ENCODE peak calls at places on chromosomes 13 and 19, in four cellular contexts. G is right lobe of liver, I is uterus, D is A549. Y is an unnamed sample.

GRCh38 chr19:38229585-38230073 is 5.6 kb upstream of the DPF1 start:
- DNase-seq in I (peak), D (peak), G (no peak), Y (no peak)

GRCh38 chr19:30227071-30227621 is 145.0 kb upstream of the ZNF536 start:
- DNase-seq in D (peak), G (no peak), I (no peak), Y (peak)

GRCh38 chr13:98033277-98034247 is 80.1 kb downstream of the IPO5 start:
- DNase-seq in I (peak), D (peak), G (no peak), Y (no peak)

GRCh38 chr19:6551607-6552450 is 21.0 kb downstream of the TNFSF9 start:
- DNase-seq in G (no peak), D (peak), I (no peak), Y (no peak)

GRCh38 chr13:113171250-113172125 is 13.0 kb downstream of the PROZ start:
- DNase-seq in D (no peak), G (no peak), I (no peak), Y (no peak)

GRCh38 chr13:33367931-33368330 is 82.4 kb upstream of the STARD13 start:
- DNase-seq in I (no peak), D (no peak), G (no peak), Y (no peak)

GRCh38 chr13:34129422-34129821 is 311.5 kb downstream of the RFC3 start:
- DNase-seq in I (no peak), G (no peak), D (no peak), Y (no peak)

GRCh38 chr13:20383058-20383457 is 142.6 kb downstream of the CRYL1 start:
- DNase-seq in D (no peak), G (no peak), I (no peak), Y (no peak)

GRCh38 chr13:46178143-46178542 is 3.8 kb downstream of the LCP1 start:
- DNase-seq in D (no peak), G (no peak), I (no peak), Y (no peak)

GRCh38 chr13:44362394-44363040 is 11.1 kb upstream of the SERP2 start:
- DNase-seq in G (no peak), D (no peak), I (no peak), Y (no peak)

GRCh38 chr13:61664821-61665705 is 249.4 kb upstream of the PCDH20 start:
- DNase-seq in G (peak), D (no peak), I (no peak), Y (no peak)

GRCh38 chr19:39236527-39236926 is 8.3 kb downstream of the IFNL3 start:
- DNase-seq in I (no peak), G (no peak), D (no peak), Y (no peak)

GRCh38 chr13:95212962-95213850 is 88.0 kb downstream of the ABCC4 start:
- DNase-seq in D (no peak), I (no peak), G (no peak), Y (no peak)

GRCh38 chr19:10104665-10105221 is 1.4 kb upstream of the PPAN start:
- DNase-seq in D (no peak), G (no peak), I (no peak), Y (no peak)

GRCh38 chr13:100196380-100196779 is 107.5 kb downstream of the PCCA start:
- DNase-seq in I (no peak), G (no peak), D (no peak), Y (no peak)

GRCh38 chr19:51884713-51885112 is 3.0 kb downstream of the ZNF577 start:
- DNase-seq in G (no peak), I (no peak), D (no peak), Y (no peak)

GRCh38 chr19:56538761-56539263 is at the start of gene ZFP28:
- DNase-seq in G (peak), D (no peak), I (peak), Y (no peak)

GRCh38 chr19:40503300-40503699 is 36.5 kb downstream of the SPTBN4 start:
- DNase-seq in G (no peak), I (no peak), D (no peak), Y (no peak)

GRCh38 chr13:39656325-39656677 is 839 bp downstream of the COG6 start:
- DNase-seq in D (no peak), I (no peak), G (no peak), Y (no peak)

GRCh38 chr19:19270749-19271571 is 2.1 kb downstream of the TM6SF2 start:
- DNase-seq in D (no peak), G (no peak), I (no peak), Y (no peak)

GRCh38 chr13:19156013-19156825 is 25.4 kb downstream of the TUBA3C start:
- DNase-seq in I (no peak), D (no peak), G (no peak), Y (peak)

GRCh38 chr13:42048625-42049453 is at the start of gene DGKH:
- DNase-seq in I (peak), D (peak), G (peak), Y (peak)

GRCh38 chr13:28282451-28282850 is 144.1 kb downstream of the PAN3 start:
- DNase-seq in D (no peak), I (no peak), G (no peak), Y (no peak)

GRCh38 chr13:98947925-98948324 is 29.9 kb downstream of the DOCK9 start:
- DNase-seq in I (no peak), G (no peak), D (no peak), Y (no peak)

GRCh38 chr19:32652893-32653625 is 21.9 kb downstream of the ANKRD27 start:
- DNase-seq in G (peak), D (no peak), I (peak), Y (peak)

GRCh38 chr13:66992183-66992582 is 238.0 kb downstream of the PCDH9 start:
- DNase-seq in D (no peak), I (no peak), G (no peak), Y (no peak)

GRCh38 chr19:47541507-47541906 is 26.6 kb upstream of the NAPA start:
- DNase-seq in G (no peak), D (no peak), I (no peak), Y (no peak)

GRCh38 chr19:39539165-39539518 is 819 bp downstream of the EID2 start:
- DNase-seq in G (no peak), I (no peak), D (peak), Y (no peak)

GRCh38 chr19:20969898-20970297 is 46.8 kb downstream of the ZNF85 start:
- DNase-seq in I (no peak), D (no peak), G (no peak), Y (no peak)

GRCh38 chr13:79490326-79490725 is 9.4 kb downstream of the NDFIP2 start:
- DNase-seq in G (no peak), I (no peak), D (no peak), Y (no peak)

GRCh38 chr19:46746281-46746965 is at the start of gene STRN4:
- DNase-seq in D (peak), I (peak), G (no peak), Y (no peak)

GRCh38 chr13:21518617-21519144 is 59.6 kb upstream of the ZDHHC20 start:
- DNase-seq in D (no peak), I (no peak), G (no peak), Y (no peak)

GRCh38 chr13:38223093-38223492 is 126.6 kb upstream of the UFM1 start:
- DNase-seq in I (no peak), G (no peak), D (no peak), Y (no peak)

GRCh38 chr13:50994651-50995050 is 85.1 kb downstream of the RNASEH2B start:
- DNase-seq in G (no peak), I (peak), D (no peak), Y (no peak)
- TF ChIP-seq POLR2A in G (no peak), I (no peak), D (no peak), Y (no peak)

GRCh38 chr19:44845286-44845611 is 848 bp upstream of the NECTIN2 start:
- DNase-seq in D (no peak), I (no peak), G (no peak), Y (peak)

GRCh38 chr19:44847144-44848035 is 1.3 kb downstream of the NECTIN2 start:
- DNase-seq in D (peak), G (peak), I (peak), Y (peak)

GRCh38 chr19:44848036-44848804 is 2.1 kb downstream of the NECTIN2 start:
- DNase-seq in D (no peak), I (peak), G (no peak), Y (peak)

GRCh38 chr19:44846455-44847143 is 502 bp downstream of the NECTIN2 start:
- DNase-seq in G (peak), D (no peak), I (peak), Y (peak)

GRCh38 chr19:44845612-44846454 is at the start of gene NECTIN2:
- DNase-seq in G (peak), I (peak), D (peak), Y (peak)
- TF ChIP-seq POLR2A in G (peak), I (peak), D (peak), Y (peak)

DNA sequence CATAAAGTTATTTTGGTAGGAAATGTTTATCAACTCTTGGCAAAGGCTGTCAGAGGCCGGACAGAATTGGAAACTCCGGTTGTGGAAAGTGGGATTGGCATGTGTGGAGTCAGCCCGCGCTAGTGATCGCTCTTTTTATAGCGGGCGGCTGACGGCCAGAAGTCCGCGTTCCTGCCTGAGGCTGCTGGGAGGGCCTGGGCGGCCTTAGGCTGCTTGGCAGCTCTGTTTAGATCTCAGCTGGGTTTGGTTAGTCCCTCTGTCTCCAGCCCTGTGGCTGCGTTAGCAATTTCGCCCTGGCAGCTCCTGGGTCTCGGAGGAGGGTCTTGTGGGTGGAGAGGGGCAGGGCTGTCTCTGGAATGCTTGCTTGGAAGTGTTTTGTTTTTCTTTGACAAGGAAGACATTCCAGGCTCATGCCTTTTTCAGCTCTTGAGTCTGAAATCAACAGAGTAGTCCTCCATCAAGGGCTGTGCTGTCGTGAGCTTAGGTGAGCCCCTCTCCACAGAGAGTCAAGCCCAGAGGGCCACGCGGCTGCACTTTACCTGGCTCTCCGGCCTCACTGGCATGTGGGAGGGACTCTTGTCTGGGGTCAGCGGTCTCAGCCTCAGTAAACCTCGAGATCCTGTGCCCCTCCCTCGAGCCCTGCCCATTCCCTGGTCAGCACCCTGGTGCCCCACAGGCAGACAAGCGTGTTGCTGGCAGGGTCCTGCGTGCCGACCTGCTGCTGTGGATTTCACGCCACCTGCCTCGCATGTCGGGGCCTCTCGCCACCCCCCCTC is 22.5 kb downstream of the DOT1L start:
- DNase-seq in D (no peak), G (no peak), I (peak), Y (peak)
- TF ChIP-seq POLR2A in D (no peak), G (no peak), I (no peak), Y (no peak)

DNA sequence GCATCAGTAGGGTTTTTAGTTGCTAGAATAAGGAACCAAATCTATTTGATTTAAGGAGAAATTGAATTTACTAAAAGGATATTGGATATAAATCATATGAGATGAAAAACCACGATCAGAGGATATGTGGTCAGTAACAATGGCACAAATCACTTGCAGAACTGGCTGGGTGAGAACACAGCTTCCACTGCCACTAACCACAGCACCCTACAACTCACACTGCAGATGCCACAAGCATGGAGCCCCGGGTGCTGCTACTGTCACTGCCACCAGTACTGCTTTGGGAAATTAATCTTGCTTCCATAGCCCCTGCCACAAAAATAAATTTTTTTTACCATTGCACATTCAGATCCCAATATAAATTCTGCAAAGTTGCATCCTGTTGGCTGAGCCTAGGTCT is 40.6 kb upstream of the KLF12 start:
- DNase-seq in I (no peak), G (no peak), D (no peak), Y (no peak)
- TF ChIP-seq POLR2A in I (no peak), G (no peak), D (no peak), Y (no peak)

DNA sequence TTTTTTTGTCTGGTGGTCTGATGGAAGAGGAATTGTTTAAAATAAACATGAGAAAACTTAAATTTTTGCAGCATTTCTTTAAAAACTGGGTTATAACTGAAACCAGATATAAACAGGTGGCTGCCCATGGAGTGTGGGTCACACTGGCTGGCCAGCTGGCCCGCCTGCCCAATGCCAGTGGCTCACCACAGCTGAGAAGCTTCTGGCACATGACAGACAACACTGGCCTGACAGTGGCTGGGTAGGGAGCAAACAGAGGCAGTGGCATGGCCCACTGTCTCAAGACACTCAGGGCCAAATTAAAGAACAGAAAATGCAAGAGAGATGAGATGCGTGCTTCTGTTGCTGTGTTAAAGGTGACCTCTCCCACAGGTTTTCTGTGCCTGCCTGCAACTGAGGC is 3.1 kb upstream of the SLC35E1 start:
- DNase-seq in I (no peak), D (no peak), G (no peak), Y (no peak)
- TF ChIP-seq POLR2A in I (no peak), D (no peak), G (no peak), Y (no peak)

GRCh38 chr19:4851551-4852290 is 15.7 kb downstream of the PLIN3 start:
- DNase-seq in D (peak), G (peak), I (peak), Y (peak)
- TF ChIP-seq POLR2A in D (no peak), G (no peak), I (no peak), Y (no peak)

GRCh38 chr19:14558370-14559066 is 13.3 kb downstream of the NDUFB7 start:
- DNase-seq in D (no peak), G (no peak), I (no peak), Y (no peak)
- TF ChIP-seq POLR2A in D (no peak), G (no peak), I (no peak), Y (no peak)

GRCh38 chr19:8321067-8321759 is at the start of the genes NDUFA7 and RPS28:
- DNase-seq in G (peak), I (peak), D (peak), Y (peak)
- TF ChIP-seq POLR2A in G (peak), I (peak), D (peak), Y (peak)

GRCh38 chr19:42097461-42097860 is 21.5 kb downstream of the ZNF574 start:
- DNase-seq in G (no peak), I (no peak), D (no peak), Y (no peak)

GRCh38 chr19:42095142-42095813 is 19.3 kb downstream of the ZNF574 start:
- DNase-seq in I (no peak), D (no peak), G (no peak), Y (no peak)

GRCh38 chr19:42095814-42096230 is 19.9 kb downstream of the ZNF574 start:
- DNase-seq in I (no peak), G (no peak), D (no peak), Y (no peak)

GRCh38 chr19:42098781-42099180 is 22.8 kb downstream of the ZNF574 start:
- DNase-seq in I (no peak), G (no peak), D (no peak), Y (no peak)

DNA sequence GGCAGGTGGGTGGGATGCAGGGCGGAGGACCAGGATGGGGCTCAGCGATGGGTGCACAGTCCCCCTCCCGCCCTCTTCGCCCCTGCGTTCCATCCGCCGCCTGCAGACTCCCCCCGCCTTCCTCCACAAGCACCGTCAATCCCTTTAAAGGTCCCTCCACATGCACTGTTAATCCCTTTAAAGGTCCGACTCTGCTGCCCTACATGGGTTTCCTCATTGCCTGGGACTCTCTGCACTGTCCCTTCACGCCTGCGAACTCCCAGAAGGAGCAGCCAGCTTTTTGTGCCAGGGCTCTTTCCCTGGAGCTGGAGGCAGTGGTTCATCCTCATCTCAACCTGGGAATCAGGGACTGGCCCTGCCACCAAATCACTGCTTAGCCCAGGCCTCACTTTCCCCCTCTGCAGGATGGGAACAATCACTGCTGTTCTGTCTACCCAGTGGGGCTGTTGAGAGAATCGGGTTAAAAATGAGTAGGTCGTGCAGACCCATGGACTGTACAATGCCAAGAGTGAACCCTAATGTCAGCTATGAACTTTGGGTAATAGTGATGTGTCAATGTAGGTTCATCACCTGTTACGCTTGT is 20.4 kb downstream of the ZNF574 start:
- DNase-seq in G (no peak), D (no peak), I (no peak), Y (no peak)
- TF ChIP-seq POLR2A in G (no peak), D (no peak), I (no peak), Y (no peak)